ENCODE peak calls at places on chromosome 5, in five cellular contexts. H is astrocyte of the spinal cord; E is stimulated activated CD8-positive, alpha-beta memory T cell treated with anti-CD3 and anti-CD28 coated beads, Interleukin-15, amount 100 ng/mL, for 1 hour; F is psoas muscle; N is WTC11. Z is an unnamed sample.

GRCh38 chr5:98794001-98794400 is 20.5 kb downstream of the RGMB start:
- DNase-seq in N (no peak), F (no peak), E (no peak), H (no peak), Z (no peak)

GRCh38 chr5:157045601-157046000 is 13.3 kb downstream of the HAVCR1 start:
- DNase-seq in N (no peak), H (no peak), F (no peak), E (no peak), Z (no peak)

GRCh38 chr5:38380522-38380921 is 122.2 kb downstream of the EGFLAM start:
- DNase-seq in F (no peak), H (no peak), E (no peak), N (no peak), Z (no peak)

GRCh38 chr5:9394221-9394620 is 151.7 kb downstream of the SEMA5A start:
- DNase-seq in F (no peak), N (no peak), E (no peak), H (no peak), Z (no peak)

GRCh38 chr5:122707796-122708195 is 67.1 kb upstream of the SNX2 start:
- DNase-seq in N (no peak), H (no peak), E (no peak), F (no peak), Z (no peak)

GRCh38 chr5:54457094-54457531 is 1.6 kb downstream of the HSPB3 start:
- DNase-seq in F (no peak), H (peak), N (no peak), E (no peak), Z (peak)

GRCh38 chr5:169161022-169161680 is 139.8 kb downstream of the SLIT3 start:
- DNase-seq in E (no peak), H (peak), N (peak), F (peak), Z (peak)

GRCh38 chr5:143514915-143515314 is 111.4 kb upstream of the NR3C1 start:
- DNase-seq in F (no peak), N (no peak), E (no peak), H (peak), Z (no peak)

GRCh38 chr5:148005788-148006520 is 57.8 kb upstream of the SPINK5 start:
- DNase-seq in H (no peak), F (no peak), N (peak), E (no peak), Z (peak)

GRCh38 chr5:99674086-99674485 is 745.3 kb upstream of the CHD1 start:
- DNase-seq in E (no peak), F (no peak), N (no peak), H (no peak), Z (no peak)

GRCh38 chr5:44665101-44665701 is 143.5 kb upstream of the MRPS30 start:
- DNase-seq in H (no peak), F (no peak), E (no peak), N (no peak), Z (peak)